ENCODE peak calls at places on chromosome 22, in ten cellular contexts. P, R, B, G, Z, W, N, F, T and L are unnamed samples.
A peak's percentile ranks its signal among the peaks of the same experiment; 100 is the strongest.

GRCh38 chr22:44407404-44408226 is 90.4 kb downstream of the RTL6 start:
- DNase-seq in G (peak; percentile 18), N (no peak), Z (peak; percentile 58), W (no peak), F (no peak), P (no peak), T (no peak), R (no peak), B (no peak), L (no peak)

GRCh38 chr22:23565288-23565941 is 14.7 kb downstream of the IGLL1 start:
- DNase-seq in N (no peak), T (no peak), B (peak; percentile 4), P (no peak), Z (no peak), G (peak; percentile 65), W (peak; percentile 73), R (peak; percentile 26), F (no peak), L (no peak)

GRCh38 chr22:46293591-46294260 is 2.9 kb upstream of the GTSE1 start:
- DNase-seq in R (no peak), G (no peak), T (no peak), F (no peak), B (no peak), W (peak; percentile 65), N (peak; percentile 53), P (no peak), Z (peak; percentile 63), L (peak; percentile 85)

GRCh38 chr22:28246392-28246791 is 327.3 kb upstream of the PITPNB start:
- DNase-seq in N (peak; percentile 72), T (no peak), Z (peak; percentile 97), R (no peak), W (no peak), B (no peak), P (no peak), G (no peak), F (no peak), L (no peak)

GRCh38 chr22:44664149-44664548 is 37.9 kb upstream of the PRR5 start:
- DNase-seq in B (no peak), G (no peak), N (peak; percentile 61), T (no peak), F (no peak), Z (peak; percentile 20), P (no peak), R (peak; percentile 69), W (peak; percentile 77), L (no peak)

GRCh38 chr22:28813772-28814518 is 13.6 kb upstream of the XBP1 start:
- DNase-seq in G (no peak), N (no peak), B (no peak), P (no peak), W (no peak), R (peak; percentile 65), T (no peak), Z (no peak), F (no peak), L (no peak)

GRCh38 chr22:23305321-23305910 is 125.1 kb downstream of the BCR start:
- DNase-seq in T (no peak), F (no peak), B (no peak), N (peak; percentile 80), G (no peak), P (peak; percentile 53), W (no peak), Z (peak; percentile 78), R (no peak), L (no peak)

GRCh38 chr22:43956805-43957463 is 1.7 kb downstream of the SAMM50 start:
- DNase-seq in G (no peak), P (peak; percentile 62), B (no peak), R (no peak), W (no peak), N (no peak), T (no peak), Z (no peak), F (no peak), L (no peak)

GRCh38 chr22:36673821-36674220 is 29.7 kb downstream of the CACNG2 start:
- DNase-seq in Z (no peak), T (no peak), G (no peak), R (no peak), W (no peak), P (peak; percentile 44), N (no peak), B (no peak), F (no peak), L (no peak)

GRCh38 chr22:36027579-36027959 is 1.1 kb downstream of the RBFOX2 start:
- DNase-seq in G (no peak), P (peak; percentile 1), N (no peak), B (no peak), F (no peak), Z (no peak), R (peak; percentile 31), T (peak; percentile 21), W (peak; percentile 11), L (no peak)

GRCh38 chr22:50271519-50271970 is 1.4 kb upstream of the MAPK11 start:
- DNase-seq in W (peak; percentile 64), N (peak; percentile 38), Z (peak; percentile 63), G (peak; percentile 65), F (no peak), P (peak; percentile 56), T (peak; percentile 56), R (peak; percentile 84), B (no peak), L (peak; percentile 61)

GRCh38 chr22:43110444-43110926 is at the start of gene BIK:
- DNase-seq in B (no peak), R (peak; percentile 68), W (peak; percentile 37), Z (no peak), F (no peak), P (peak; percentile 44), T (peak; percentile 37), N (no peak), G (peak; percentile 75), L (peak; percentile 61)

GRCh38 chr22:44403166-44403565 is 90.4 kb upstream of the SHISAL1 start:
- DNase-seq in T (no peak), F (no peak), W (no peak), G (peak; percentile 14), B (no peak), Z (no peak), N (no peak), R (no peak), P (no peak), L (no peak)

GRCh38 chr22:49129736-49130135 is 697.9 kb downstream of the BRD1 start:
- DNase-seq in T (no peak), N (no peak), R (no peak), P (no peak), B (no peak), G (peak; percentile 20), W (no peak), F (no peak), Z (no peak), L (no peak)

GRCh38 chr22:49119551-49119952 is 708.1 kb downstream of the BRD1 start:
- DNase-seq in W (no peak), R (peak; percentile 62), N (no peak), B (no peak), F (no peak), P (no peak), T (no peak), G (peak; percentile 48), Z (no peak), L (no peak)

GRCh38 chr22:49123621-49124192 is 704.0 kb downstream of the BRD1 start:
- DNase-seq in F (no peak), B (no peak), T (no peak), G (no peak), W (no peak), N (no peak), P (no peak), Z (no peak), R (no peak), L (no peak)

DNA sequence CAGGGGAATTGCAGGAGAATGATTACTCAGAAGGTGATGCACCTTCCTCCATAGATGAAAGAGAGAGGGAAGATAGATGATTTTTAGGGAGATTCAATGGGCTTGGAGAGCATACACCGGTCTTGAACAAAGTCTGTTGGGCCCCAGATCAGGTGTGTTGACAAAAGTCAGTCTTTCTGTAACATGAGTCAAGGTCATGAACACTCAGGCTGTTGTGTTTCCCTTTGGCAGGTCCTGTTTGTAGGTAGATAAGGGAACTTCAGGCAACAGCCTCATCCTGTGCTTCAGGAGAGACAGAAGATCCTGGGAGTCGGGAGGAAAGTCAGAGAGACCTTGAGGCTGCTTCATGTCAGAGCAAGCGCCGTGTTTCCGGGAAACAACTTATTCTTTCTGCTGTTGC is 703.1 kb downstream of the BRD1 start:
- DNase-seq in R (peak; percentile 28), T (no peak), N (no peak), B (no peak), G (peak; percentile 22), P (no peak), W (no peak), Z (no peak), F (no peak), L (no peak)
- H3K4me2 ChIP-seq in R (peak overlapping the region; percentile 14), T (no peak overlapping the region), N (no peak overlapping the region), B (no peak overlapping the region), G (no peak overlapping the region), P (no peak overlapping the region), W (no peak overlapping the region), Z (no peak overlapping the region), F (no peak overlapping the region), L (no peak overlapping the region)

GRCh38 chr22:30246962-30247376 is 410 bp upstream of the LIF start:
- DNase-seq in T (no peak), B (no peak), F (no peak), R (peak; percentile 71), W (no peak), N (no peak), Z (no peak), P (no peak), G (no peak), L (no peak)
- H3K4me2 ChIP-seq in T (peak overlapping the region; percentile 94), B (peak overlapping the region; percentile 96), F (peak overlapping the region; percentile 94), R (peak overlapping the region; percentile 99), W (peak overlapping the region; percentile 90), N (peak overlapping the region; percentile 94), Z (peak overlapping the region; percentile 75), P (peak overlapping the region; percentile 31), G (peak overlapping the region; percentile 78), L (no peak overlapping the region)

GRCh38 chr22:39707816-39708215 is 137.3 kb downstream of the CACNA1I start:
- DNase-seq in G (no peak), N (no peak), F (no peak), P (no peak), R (no peak), Z (no peak), B (no peak), T (no peak), W (no peak), L (no peak)
- H3K4me2 ChIP-seq in G (no peak overlapping the region), N (no peak overlapping the region), F (no peak overlapping the region), P (no peak overlapping the region), R (no peak overlapping the region), Z (no peak overlapping the region), B (no peak overlapping the region), T (no peak overlapping the region), W (no peak overlapping the region), L (no peak overlapping the region)

DNA sequence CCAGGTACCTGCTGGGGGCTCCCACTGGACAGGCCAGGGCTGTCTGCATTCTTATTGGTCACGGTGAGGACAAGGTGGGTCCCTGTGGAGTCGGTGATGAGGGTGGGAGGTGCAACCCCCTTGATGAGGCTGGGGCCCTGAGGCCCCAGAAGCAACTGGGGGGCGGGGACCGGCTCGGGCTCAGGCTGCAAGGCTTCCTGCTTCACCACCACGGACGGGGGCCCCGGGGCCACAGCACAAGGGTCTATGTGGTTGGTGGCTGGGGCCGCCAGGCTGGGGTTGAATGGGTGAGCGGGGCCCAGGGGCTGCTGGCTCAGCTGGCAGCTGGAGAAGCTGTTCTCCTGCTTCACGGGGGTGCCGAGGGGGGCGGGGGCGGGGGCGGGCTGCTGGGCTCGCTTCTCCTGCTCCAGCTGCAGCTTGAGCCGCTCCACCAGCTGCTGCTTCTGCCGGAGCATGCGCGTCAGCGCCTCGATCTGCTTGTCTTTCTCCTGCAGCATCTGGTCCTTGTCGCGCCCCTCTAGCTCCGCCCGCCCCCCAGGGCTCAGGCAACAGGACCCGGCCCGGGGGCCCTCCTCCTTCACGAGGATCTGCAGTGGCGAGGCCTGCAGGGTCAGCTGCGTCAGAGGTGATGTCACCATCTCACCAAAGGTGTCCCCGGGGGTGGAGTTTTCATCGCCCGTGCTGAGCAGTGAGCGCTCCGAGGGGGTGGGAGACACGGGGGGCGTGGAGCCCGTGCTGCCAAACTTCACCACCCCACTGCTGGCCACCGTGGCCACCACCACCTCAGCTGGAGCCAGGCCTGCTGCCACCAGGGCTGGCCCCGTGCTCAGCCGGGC is 48.2 kb downstream of the SGSM3 start:
- DNase-seq in B (no peak), Z (no peak), W (peak; percentile 29), N (peak; percentile 56), G (no peak), F (no peak), R (no peak), T (no peak), P (no peak), L (no peak)
- H3K4me2 ChIP-seq in B (no peak overlapping the region), Z (no peak overlapping the region), W (no peak overlapping the region), N (no peak overlapping the region), G (no peak overlapping the region), F (no peak overlapping the region), R (no peak overlapping the region), T (no peak overlapping the region), P (no peak overlapping the region), L (no peak overlapping the region)